ENCODE peak calls at places on chromosome 12, in six cellular contexts. T is GM23248, E is IMR-90, A is fibroblast of lung, V is GM23338, L is A549. Y is an unnamed sample.

GRCh38 chr12:81992461-81992860 is 233.3 kb upstream of the PPFIA2 start:
- DNase-seq in T (peak), E (no peak), A (no peak), V (peak), L (no peak), Y (no peak)

GRCh38 chr12:105882404-105882803 is 256.4 kb downstream of the NUAK1 start:
- DNase-seq in T (peak), E (no peak), A (no peak), V (peak), L (no peak), Y (no peak)

GRCh38 chr12:109963743-109964429 is 32.3 kb downstream of the GIT2 start:
- DNase-seq in T (peak), E (peak), A (peak), V (no peak), L (no peak), Y (no peak)

GRCh38 chr12:49548822-49549648 is 10.2 kb downstream of the KCNH3 start:
- DNase-seq in T (peak), E (no peak), A (peak), V (peak), L (no peak), Y (peak)

GRCh38 chr12:91741932-91742331 is 403.7 kb downstream of the BTG1 start:
- DNase-seq in T (no peak), E (peak), A (no peak), V (no peak), L (no peak), Y (no peak)

GRCh38 chr12:127787544-127787943 is 479.4 kb upstream of the TMEM132C start:
- DNase-seq in T (no peak), E (no peak), A (no peak), V (no peak), L (no peak), Y (no peak)

GRCh38 chr12:104207416-104207941 is 8.1 kb upstream of the TXNRD1 start:
- DNase-seq in T (no peak), E (peak), A (no peak), V (no peak), L (no peak), Y (no peak)

GRCh38 chr12:86290615-86291014 is 34.4 kb upstream of the MGAT4C start:
- DNase-seq in T (no peak), E (peak), A (peak), V (no peak), L (no peak), Y (no peak)

GRCh38 chr12:115176741-115177400 is 492.9 kb upstream of the TBX3 start:
- DNase-seq in T (no peak), E (no peak), A (no peak), V (no peak), L (no peak), Y (no peak)

GRCh38 chr12:13962699-13963098 is 18.7 kb downstream of the GRIN2B start:
- DNase-seq in T (peak), E (no peak), A (no peak), V (peak), L (peak), Y (no peak)

GRCh38 chr12:79098530-79098929 is 234.0 kb downstream of the SYT1 start:
- DNase-seq in T (no peak), E (no peak), A (peak), V (no peak), L (no peak), Y (no peak)

GRCh38 chr12:66087365-66087943 is 43.1 kb downstream of the LLPH start:
- DNase-seq in T (peak), E (peak), A (peak), V (peak), L (peak), Y (peak)

GRCh38 chr12:64670856-64671639 is 60.8 kb downstream of the RASSF3 start:
- DNase-seq in T (peak), E (peak), A (peak), V (no peak), L (no peak), Y (peak)

GRCh38 chr12:18696971-18697602 is 40.7 kb downstream of the PLCZ1 start:
- DNase-seq in T (peak), E (peak), A (peak), V (no peak), L (no peak), Y (no peak)

GRCh38 chr12:76236640-76237039 is 111.6 kb downstream of the BBS10 start:
- DNase-seq in T (peak), E (peak), A (no peak), V (no peak), L (peak), Y (no peak)

GRCh38 chr12:31406345-31406744 is 80.4 kb upstream of the SINHCAF start:
- DNase-seq in T (no peak), E (peak), A (no peak), V (no peak), L (no peak), Y (no peak)

GRCh38 chr12:63814146-63814774 is 30.2 kb upstream of the SRGAP1 start:
- DNase-seq in T (no peak), E (no peak), A (no peak), V (no peak), L (no peak), Y (no peak)

DNA sequence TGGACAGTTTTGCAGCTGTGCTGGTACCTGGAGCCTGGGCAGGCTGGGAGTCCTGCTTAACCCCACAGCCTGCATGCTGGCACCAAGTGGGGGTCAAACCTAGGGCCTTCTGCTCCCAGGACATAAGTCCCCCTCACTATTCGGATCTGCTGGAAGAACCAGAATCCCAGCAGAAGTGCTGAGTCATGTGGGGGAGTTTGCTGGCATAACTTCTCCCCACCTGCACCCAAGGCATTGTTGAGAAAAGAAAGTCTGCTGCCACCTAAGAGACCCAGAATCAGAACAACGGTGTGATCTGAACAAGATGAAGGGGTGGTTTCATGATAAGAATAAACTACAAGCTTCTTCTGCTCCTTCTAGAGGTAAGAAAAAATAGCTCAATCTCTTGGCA is 102.7 kb downstream of the RBM19 start:
- DNase-seq in T (no peak), E (peak), A (no peak), V (no peak), L (no peak), Y (no peak)
- H3K4me3 ChIP-seq in T (no peak), E (no peak), A (no peak), V (no peak), L (no peak), Y (no peak)

GRCh38 chr12:53793221-53793620 is 41.4 kb upstream of the CISTR start:
- DNase-seq in T (no peak), E (no peak), A (no peak), V (no peak), L (no peak), Y (no peak)

GRCh38 chr12:53803194-53803593 is 51.4 kb upstream of the CISTR start:
- DNase-seq in T (no peak), E (no peak), A (no peak), V (no peak), L (no peak), Y (no peak)

GRCh38 chr12:53803703-53804102 is 51.9 kb upstream of the CISTR start:
- DNase-seq in T (no peak), E (no peak), A (no peak), V (peak), L (no peak), Y (no peak)

GRCh38 chr12:53795927-53796326 is 44.1 kb upstream of the CISTR start:
- DNase-seq in T (no peak), E (no peak), A (no peak), V (no peak), L (no peak), Y (no peak)

DNA sequence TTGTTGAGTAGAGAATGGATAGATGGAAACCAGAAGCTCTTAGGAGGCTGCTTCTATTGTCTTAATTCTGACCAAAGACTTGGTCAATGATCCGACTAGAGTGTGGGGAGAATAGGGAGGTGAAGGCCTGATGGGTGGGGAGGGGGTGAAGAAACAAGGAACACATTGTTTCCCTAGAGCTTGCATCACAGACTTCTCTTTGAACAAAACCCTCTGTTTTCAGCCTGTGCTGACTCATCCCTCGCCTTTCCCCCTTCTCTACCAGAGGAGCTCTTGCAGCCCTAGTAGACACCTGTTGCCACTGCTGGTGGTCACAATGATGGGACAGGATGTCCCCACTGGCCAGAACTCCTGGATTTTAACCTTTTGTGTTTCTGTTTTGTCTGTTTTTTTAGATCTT is 46.8 kb upstream of the CISTR start:
- DNase-seq in T (peak), E (no peak), A (no peak), V (no peak), L (peak), Y (no peak)
- H3K4me2 ChIP-seq in T (no peak), E (no peak), A (no peak), V (no peak), L (peak), Y (no peak)

GRCh38 chr12:67910360-67911292 is 78.6 kb upstream of the IFNG-AS1 start:
- DNase-seq in T (peak), E (peak), A (peak), V (no peak), L (peak), Y (peak)
- H3K4me3 ChIP-seq in T (no peak), E (no peak), A (no peak), V (no peak), L (no peak), Y (no peak)

DNA sequence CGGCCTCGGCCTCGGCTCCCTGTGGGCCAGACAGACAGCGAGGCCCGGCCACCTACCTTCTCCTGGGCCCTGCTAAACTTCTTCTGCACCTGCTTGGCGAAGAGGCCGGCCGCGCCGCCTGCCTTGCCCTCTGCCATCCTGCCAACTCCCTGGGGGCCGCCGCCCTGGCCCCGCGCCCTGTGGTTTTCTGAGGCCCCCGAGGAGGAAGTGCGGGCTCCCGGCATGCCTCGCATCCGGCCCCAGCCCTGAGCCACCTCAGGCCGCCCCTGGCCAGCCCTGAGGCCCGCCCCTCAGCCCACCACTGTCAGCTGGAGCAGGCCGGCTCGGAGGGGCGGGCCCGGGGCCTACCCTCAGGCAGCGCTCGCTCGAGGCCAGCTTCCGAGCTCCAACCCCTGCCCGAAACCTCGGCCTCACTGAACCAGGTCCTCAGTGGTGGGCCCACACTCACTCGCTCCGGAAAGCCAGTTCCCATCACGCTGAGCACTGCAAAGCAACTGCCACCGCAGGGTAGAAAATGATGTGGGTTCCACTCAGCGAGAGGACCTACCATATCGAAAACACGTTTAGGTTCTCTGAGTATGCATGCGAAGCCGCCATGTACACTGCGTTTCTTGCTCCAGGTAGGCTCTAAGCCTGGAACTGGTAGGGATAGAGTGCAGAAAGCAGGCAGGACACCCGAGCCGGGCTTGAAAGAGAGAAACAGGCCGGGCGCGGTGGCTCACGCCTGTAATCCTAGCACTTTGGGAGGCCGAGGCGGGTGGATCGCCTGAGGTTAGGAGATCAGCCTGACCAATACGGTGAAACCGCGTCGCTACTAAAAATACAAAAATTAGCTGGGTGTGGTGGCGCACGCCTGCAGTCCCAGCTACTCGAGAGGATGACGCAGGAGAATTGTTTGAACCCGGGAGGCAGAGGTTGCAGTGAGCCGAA is at the start of gene BIN2:
- DNase-seq in T (no peak), E (no peak), A (no peak), V (no peak), L (no peak), Y (peak)
- H3K4me2 ChIP-seq in T (no peak), E (no peak), A (no peak), V (no peak), L (no peak), Y (no peak)

DNA sequence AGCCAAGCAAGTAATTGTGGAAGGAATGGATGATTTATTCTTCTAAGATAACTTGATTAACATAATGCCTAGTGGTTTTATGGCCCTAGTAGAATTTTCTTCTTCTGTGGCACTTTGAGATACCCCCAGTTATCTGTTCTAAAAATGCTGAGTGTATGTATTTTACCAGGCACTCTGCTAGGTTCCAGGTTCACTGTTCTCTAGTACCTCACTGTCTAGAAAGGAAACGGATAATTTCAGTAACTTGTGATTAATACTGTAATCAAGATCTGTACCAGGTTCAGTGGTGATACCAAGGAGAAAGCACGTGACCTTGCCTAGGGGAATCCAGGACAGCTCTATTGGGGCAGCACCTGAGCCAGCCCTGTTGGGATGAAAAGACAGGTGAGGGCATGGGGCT is 8.0 kb downstream of the ANO6 start:
- DNase-seq in T (no peak), E (no peak), A (no peak), V (no peak), L (no peak), Y (no peak)
- H3K4me3 ChIP-seq in T (no peak), E (no peak), A (no peak), V (no peak), L (no peak), Y (no peak)

DNA sequence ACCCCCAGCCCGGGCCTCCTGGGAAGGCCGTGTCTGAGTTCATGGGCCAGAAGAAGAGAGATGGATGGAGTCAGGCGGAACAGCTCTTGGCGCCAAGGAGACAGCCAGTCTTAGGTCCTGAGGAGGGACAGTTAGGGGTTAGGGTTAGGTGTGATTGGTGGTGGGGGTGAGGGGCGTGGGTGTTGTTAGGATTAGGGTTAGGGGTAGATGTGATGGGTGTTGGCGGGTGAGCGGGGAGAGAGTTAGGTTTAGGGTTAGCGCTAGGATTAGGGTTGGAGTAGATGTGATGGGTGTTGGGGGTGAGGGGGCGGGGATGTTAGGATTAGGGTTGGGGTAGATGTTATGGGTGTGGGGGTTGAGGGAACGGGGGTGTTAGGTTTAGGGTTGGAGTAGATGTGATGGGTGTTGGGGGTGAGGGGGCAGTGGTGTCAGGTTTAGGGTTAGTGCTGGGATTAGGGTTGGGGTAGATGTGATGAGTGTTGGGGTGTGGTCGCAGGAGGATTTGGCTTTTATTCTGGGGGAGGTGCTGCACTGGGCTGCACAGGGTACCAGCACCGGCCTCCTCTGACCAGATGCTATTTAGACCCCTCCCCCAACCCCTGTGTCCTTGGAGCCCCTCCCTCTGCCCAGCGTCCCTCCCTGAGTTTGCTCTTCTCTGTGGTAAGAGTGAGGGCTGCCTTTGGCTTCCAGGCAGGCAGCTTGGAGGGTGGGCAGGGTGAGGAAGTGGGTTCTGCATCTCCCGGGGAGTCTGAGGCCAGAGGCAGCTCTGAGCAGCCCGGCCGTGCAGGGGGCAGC is 35.6 kb upstream of the FBRSL1 start:
- DNase-seq in T (no peak), E (no peak), A (no peak), V (no peak), L (no peak), Y (no peak)
- H3K4me2 ChIP-seq in T (no peak), E (no peak), A (no peak), V (no peak), L (no peak), Y (no peak)

DNA sequence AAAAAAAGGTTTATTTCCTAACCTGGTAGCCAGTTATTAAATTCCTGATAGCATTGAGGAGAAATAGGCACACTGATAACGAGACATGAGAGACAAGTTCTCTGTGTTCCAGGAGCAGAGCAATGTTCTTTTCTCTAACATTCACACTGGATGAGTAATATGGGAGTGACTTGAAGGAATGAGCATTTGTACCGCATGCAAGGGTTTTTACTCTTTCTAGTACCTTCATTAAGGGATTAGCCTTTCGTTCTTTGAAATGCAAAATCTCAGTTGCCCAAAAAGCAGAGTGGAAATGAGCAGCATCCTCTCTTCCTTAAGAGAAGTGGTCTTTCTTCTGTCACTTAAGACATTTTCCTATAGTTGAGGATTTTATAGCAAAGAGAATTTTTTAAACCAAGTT is 54.7 kb downstream of the FGD4 start:
- DNase-seq in T (peak), E (peak), A (peak), V (peak), L (peak), Y (no peak)
- H3K4me3 ChIP-seq in T (peak), E (no peak), A (no peak), V (peak), L (peak), Y (no peak)

GRCh38 chr12:93087836-93088610 is 158.9 kb upstream of the EEA1 start:
- DNase-seq in T (no peak), E (no peak), A (no peak), V (no peak), L (no peak), Y (no peak)

GRCh38 chr12:93085383-93086287 is 156.5 kb upstream of the EEA1 start:
- DNase-seq in T (no peak), E (no peak), A (peak), V (peak), L (no peak), Y (no peak)

GRCh38 chr12:93090768-93091172 is 161.7 kb upstream of the EEA1 start:
- DNase-seq in T (peak), E (peak), A (peak), V (no peak), L (peak), Y (no peak)

GRCh38 chr12:93089805-93090569 is 160.9 kb upstream of the EEA1 start:
- DNase-seq in T (peak), E (peak), A (peak), V (no peak), L (peak), Y (no peak)

DNA sequence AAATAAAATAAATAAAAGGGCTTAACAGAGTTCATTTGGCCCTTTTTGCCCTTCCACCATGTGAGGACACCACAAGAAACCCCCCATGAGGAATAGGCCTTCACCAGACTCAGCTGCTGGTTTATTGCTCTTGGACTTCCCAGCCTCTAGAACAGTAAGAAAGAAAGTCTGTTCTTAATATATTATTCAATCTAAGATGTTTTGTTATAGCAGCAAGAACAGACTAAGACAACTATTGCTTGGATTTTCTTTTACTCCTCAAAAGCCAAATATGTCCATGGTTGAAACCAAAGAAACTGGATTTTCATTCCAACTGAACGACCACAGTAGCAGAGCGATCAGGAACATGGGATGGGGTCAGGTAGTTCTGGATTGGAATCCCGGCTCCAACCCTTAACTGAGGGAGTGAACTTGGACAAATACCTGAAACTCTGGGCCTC is 157.2 kb upstream of the EEA1 start:
- DNase-seq in T (no peak), E (no peak), A (no peak), V (no peak), L (no peak), Y (no peak)
- H3K4me2 ChIP-seq in T (no peak), E (no peak), A (no peak), V (no peak), L (no peak), Y (no peak)